ENCODE peak calls at places on chromosome 9, in eight cellular contexts. N is HCT116, H is AG04449, S is heart left ventricle, V is omental fat pad, W is heart right ventricle, J is Peyer's patch, U is sigmoid colon. M is an unnamed sample.

GRCh38 chr9:79166005-79166404 is 405.8 kb upstream of the TLE4 start:
- DNase-seq in N (no peak), H (peak; percentile 23), S (no peak), V (no peak), W (no peak), J (no peak), U (no peak), M (no peak)

GRCh38 chr9:105046907-105047651 is 119.1 kb upstream of the ABCA1 start:
- DNase-seq in N (no peak), H (no peak), S (no peak), V (no peak), W (no peak), J (no peak), U (no peak), M (no peak)

GRCh38 chr9:893843-894420 is 52.4 kb downstream of the DMRT1 start:
- DNase-seq in N (peak; percentile 46), H (no peak), S (peak; percentile 21), V (no peak), W (peak; percentile 13), J (peak; percentile 55), U (no peak), M (peak; percentile 50)

GRCh38 chr9:88532320-88532719 is 2.7 kb upstream of the NXNL2 start:
- DNase-seq in N (no peak), H (no peak), S (no peak), V (no peak), W (no peak), J (no peak), U (no peak), M (peak; percentile 70)

GRCh38 chr9:131715906-131716305 is 24.0 kb downstream of the RAPGEF1 start:
- DNase-seq in N (no peak), H (no peak), S (peak; percentile 63), V (no peak), W (peak; percentile 72), J (no peak), U (no peak), M (no peak)

GRCh38 chr9:33718987-33719386 is 76.4 kb upstream of the PRSS3 start:
- DNase-seq in N (no peak), H (no peak), S (no peak), V (no peak), W (no peak), J (no peak), U (no peak), M (no peak)

GRCh38 chr9:31153250-31153840 is 1231.1 kb upstream of the ACO1 start:
- DNase-seq in N (no peak), H (no peak), S (no peak), V (no peak), W (no peak), J (no peak), U (no peak), M (no peak)

GRCh38 chr9:125747765-125748510 is 765 bp downstream of the PBX3 start:
- DNase-seq in N (no peak), H (no peak), S (peak; percentile 52), V (no peak), W (peak; percentile 40), J (peak; percentile 62), U (peak; percentile 70), M (peak; percentile 51)

GRCh38 chr9:76086521-76086920 is 196.0 kb downstream of the PCSK5 start:
- DNase-seq in N (no peak), H (no peak), S (no peak), V (no peak), W (no peak), J (no peak), U (no peak), M (no peak)

GRCh38 chr9:114275246-114275994 is 47.5 kb upstream of the ORM1 start:
- DNase-seq in N (no peak), H (no peak), S (peak; percentile 15), V (no peak), W (no peak), J (peak; percentile 27), U (peak; percentile 68), M (no peak)

GRCh38 chr9:109880276-109881169 is 100.5 kb downstream of the PALM2AKAP2 start:
- DNase-seq in N (peak; percentile 67), H (no peak), S (no peak), V (no peak), W (no peak), J (no peak), U (no peak), M (peak; percentile 45)

GRCh38 chr9:76552751-76553150 is 93.8 kb downstream of the GCNT1 start:
- DNase-seq in N (no peak), H (no peak), S (no peak), V (no peak), W (no peak), J (no peak), U (no peak), M (no peak)

GRCh38 chr9:17660158-17660557 is 81.3 kb downstream of the SH3GL2 start:
- DNase-seq in N (no peak), H (no peak), S (no peak), V (no peak), W (no peak), J (no peak), U (no peak), M (no peak)

GRCh38 chr9:28774433-28775029 is 1201.2 kb upstream of the C9orf72 start:
- DNase-seq in N (peak; percentile 22), H (no peak), S (no peak), V (no peak), W (no peak), J (no peak), U (no peak), M (no peak)

DNA sequence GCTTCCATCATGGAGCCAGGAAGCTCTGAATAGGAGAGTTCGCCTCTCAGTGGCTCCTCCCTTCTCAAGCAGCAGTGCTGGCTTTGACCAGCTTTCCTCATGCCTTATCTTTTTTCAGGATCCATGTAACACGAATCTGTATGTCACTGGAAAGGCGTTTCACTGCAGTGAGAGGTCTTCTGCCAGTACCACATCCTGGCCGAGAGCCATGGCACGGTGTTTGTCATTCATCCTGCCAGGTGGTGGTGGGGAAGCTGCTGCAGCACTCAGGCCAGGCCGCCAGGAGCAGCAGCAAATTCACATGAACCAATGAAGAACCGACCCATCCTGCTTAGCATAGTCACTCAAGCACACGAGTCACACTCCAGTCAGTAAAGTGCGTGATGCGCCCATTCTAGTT is 179.0 kb downstream of the FANCC start:
- DNase-seq in N (no peak), H (no peak), S (no peak), V (no peak), W (no peak), J (no peak), U (no peak), M (no peak)
- TF ChIP-seq CTCF in N (no peak), H (no peak), S (no peak), V (no peak), W (no peak), J (no peak), U (no peak), M (no peak)

DNA sequence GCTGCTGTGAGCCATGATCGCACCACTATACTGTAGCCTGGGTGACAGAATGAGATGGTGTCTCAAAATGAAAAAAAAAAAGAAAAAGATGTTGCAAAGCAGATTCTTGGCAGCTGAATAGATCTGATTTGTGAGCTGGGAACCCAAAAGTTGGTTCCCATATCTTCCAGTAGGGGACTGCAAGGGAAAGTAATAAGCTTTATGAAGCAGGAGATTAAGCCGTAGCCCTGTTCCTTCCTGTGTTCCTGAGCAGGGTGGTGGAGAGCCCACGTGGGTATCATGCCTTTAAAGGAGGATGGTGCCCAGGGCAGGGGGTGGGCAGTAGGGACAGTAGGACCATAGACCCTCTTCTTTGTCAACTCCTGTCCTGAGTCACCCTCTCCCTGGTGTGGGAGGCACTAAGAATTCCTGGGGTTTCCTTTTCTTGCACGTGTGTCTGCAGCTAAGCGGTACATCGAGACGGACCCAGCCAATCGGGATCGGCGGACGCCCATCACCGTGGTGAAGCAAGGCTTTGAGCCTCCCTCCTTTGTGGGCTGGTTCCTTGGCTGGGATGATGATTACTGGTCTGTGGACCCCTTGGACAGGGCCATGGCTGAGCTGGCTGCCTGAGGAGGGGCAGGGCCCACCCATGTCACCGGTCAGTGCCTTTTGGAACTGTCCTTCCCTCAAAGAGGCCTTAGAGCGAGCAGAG is 37.9 kb downstream of the STOM start:
- DNase-seq in N (no peak), H (no peak), S (no peak), V (no peak), W (no peak), J (no peak), U (peak; percentile 66), M (no peak)
- TF ChIP-seq CTCF in N (peak; percentile 31), H (peak; percentile 23), S (peak; percentile 10), V (peak; percentile 20), W (peak; percentile 29), J (no peak), U (peak; percentile 41), M (no peak)

DNA sequence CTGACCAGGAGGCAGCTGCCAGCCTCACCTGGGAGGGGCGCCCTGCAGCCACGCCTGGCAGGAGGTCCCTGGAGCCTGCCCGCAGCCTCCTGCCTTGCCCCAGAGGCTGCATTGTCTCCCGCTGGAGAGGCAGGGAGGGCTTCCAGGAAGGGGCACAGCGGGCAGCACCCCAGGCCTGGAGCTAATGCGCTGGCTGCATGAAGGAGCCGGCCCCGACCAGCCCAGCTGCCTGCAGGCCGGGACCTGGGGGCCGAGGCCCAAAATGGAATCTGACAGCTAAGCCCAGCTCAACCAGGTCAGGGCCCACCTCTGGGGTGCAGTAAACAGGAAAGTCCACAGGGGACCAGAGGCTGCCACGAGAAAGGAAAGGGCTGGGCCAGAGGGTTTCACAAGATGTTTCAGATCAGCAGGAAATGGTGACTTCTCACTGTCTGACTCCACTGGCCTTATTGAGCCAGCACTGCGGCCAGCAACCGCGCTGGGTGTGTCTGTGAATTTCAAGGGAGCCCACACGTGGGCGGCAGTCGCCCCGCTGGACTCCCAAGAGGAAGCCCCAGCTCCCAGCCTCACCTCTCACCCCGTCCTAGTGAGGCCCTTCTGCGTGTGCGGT is 18.6 kb upstream of the NOTCH1 start:
- DNase-seq in N (no peak), H (no peak), S (peak; percentile 79), V (no peak), W (peak; percentile 69), J (no peak), U (peak; percentile 91), M (no peak)
- TF ChIP-seq CTCF in N (no peak), H (no peak), S (no peak), V (no peak), W (peak; percentile 39), J (no peak), U (no peak), M (no peak)

GRCh38 chr9:102428305-102428704 is 566.8 kb upstream of the CYLC2 start:
- DNase-seq in N (no peak), H (no peak), S (no peak), V (no peak), W (no peak), J (no peak), U (no peak), M (no peak)
- TF ChIP-seq CTCF in N (no peak), H (no peak), S (no peak), V (no peak), W (no peak), J (no peak), U (no peak), M (no peak)

GRCh38 chr9:120936764-120937122 is 10.1 kb upstream of the TRAF1 start:
- DNase-seq in N (no peak), H (no peak), S (no peak), V (no peak), W (no peak), J (no peak), U (no peak), M (no peak)
- TF ChIP-seq CTCF in N (no peak), H (no peak), S (no peak), V (no peak), W (no peak), J (no peak), U (no peak), M (peak; percentile 12)

M was measured in endothelial cell.